ENCODE peak calls at places on chromosome 4, in five cellular contexts. X, F, E, U and P are unnamed samples.

GRCh38 chr4:182478475-182478874 is 235.3 kb downstream of the TENM3 start:
- DNase-seq in X (no peak), F (no peak), E (no peak), U (no peak), P (no peak)

GRCh38 chr4:1722551-1723071 is 1.3 kb downstream of the TACC3 start:
- DNase-seq in X (no peak), F (no peak), E (peak), U (no peak), P (no peak)

GRCh38 chr4:85778809-85779124 is 303.8 kb downstream of the ARHGAP24 start:
- DNase-seq in X (no peak), F (no peak), E (no peak), U (no peak), P (no peak)

GRCh38 chr4:52421811-52422213 is 237.3 kb downstream of the USP46 start:
- DNase-seq in X (no peak), F (no peak), E (no peak), U (no peak), P (no peak)

GRCh38 chr4:36823199-36823967 is 421.2 kb upstream of the NWD2 start:
- DNase-seq in X (no peak), F (no peak), E (no peak), U (no peak), P (no peak)

GRCh38 chr4:177220376-177220775 is 89.3 kb upstream of the NEIL3 start:
- DNase-seq in X (no peak), F (no peak), E (no peak), U (no peak), P (no peak)

GRCh38 chr4:101066586-101066985 is 280.7 kb downstream of the PPP3CA start:
- DNase-seq in X (no peak), F (no peak), E (no peak), U (no peak), P (no peak)

GRCh38 chr4:52641853-52642563 is 17.1 kb downstream of the USP46 start:
- DNase-seq in X (no peak), F (no peak), E (no peak), U (no peak), P (no peak)

GRCh38 chr4:122758033-122758432 is 25.5 kb downstream of the BBS12 start:
- DNase-seq in X (no peak), F (no peak), E (no peak), U (no peak), P (no peak)